ENCODE peak calls at places on chromosome 22, in eight cellular contexts. Z, Q, P, X, U, C, W and N are unnamed samples.

GRCh38 chr22:33361581-33361980 is 303.4 kb upstream of the SYN3 start:
- DNase-seq in W (no peak), Q (no peak), U (no peak), X (no peak), P (no peak), Z (no peak), C (no peak), N (no peak)

GRCh38 chr22:23579280-23579679 is 810 bp downstream of the IGLL1 start:
- DNase-seq in Q (no peak), Z (no peak), X (no peak), C (no peak), W (no peak), P (no peak), U (no peak), N (no peak)

GRCh38 chr22:45200230-45200629 is 36.5 kb downstream of the NUP50 start:
- DNase-seq in W (no peak), P (no peak), Q (no peak), U (no peak), Z (no peak), C (no peak), X (no peak), N (no peak)

GRCh38 chr22:31488988-31489617 is 539 bp downstream of the EIF4ENIF1 start:
- DNase-seq in Q (peak; percentile 45), W (peak; percentile 12), C (peak; percentile 87), U (peak; percentile 56), P (no peak), Z (no peak), X (no peak), N (peak; percentile 22)

GRCh38 chr22:46578824-46579561 is 41.2 kb upstream of the GRAMD4 start:
- DNase-seq in C (no peak), P (no peak), X (no peak), U (peak; percentile 62), W (no peak), Z (no peak), Q (peak; percentile 76), N (peak; percentile 39)

GRCh38 chr22:44597616-44598015 is 99.6 kb upstream of the RTL6 start:
- DNase-seq in X (no peak), U (peak; percentile 54), Q (no peak), C (no peak), P (peak; percentile 52), W (no peak), Z (no peak), N (no peak)

GRCh38 chr22:32723632-32724031 is 77.9 kb upstream of the TIMP3 start:
- DNase-seq in Q (peak; percentile 46), Z (no peak), C (peak; percentile 94), W (peak; percentile 3), X (no peak), P (no peak), U (peak; percentile 93), N (peak; percentile 96)

GRCh38 chr22:24727218-24727851 is 47.2 kb downstream of the PIWIL3 start:
- DNase-seq in C (no peak), U (peak; percentile 92), X (no peak), W (no peak), P (peak; percentile 12), Q (peak; percentile 57), Z (peak; percentile 71), N (peak; percentile 92)

GRCh38 chr22:50193621-50194020 is 7.2 kb upstream of the SELENOO start:
- DNase-seq in W (no peak), U (no peak), C (no peak), P (no peak), Z (no peak), X (no peak), Q (no peak), N (no peak)

GRCh38 chr22:20624161-20624616 is 116.8 kb downstream of the MED15 start:
- DNase-seq in Q (no peak), C (no peak), Z (no peak), P (no peak), W (no peak), U (peak; percentile 38), X (no peak), N (no peak)